ENCODE peak calls at places on chromosomes 12 and 14, in five cellular contexts. L is K562, G is GM12878, K is HepG2, U is IMR-90. C is an unnamed sample.

GRCh38 chr14:102487204-102487577 is 22.4 kb downstream of the ANKRD9 start:
- DNase-seq in L (no peak), G (no peak), K (no peak), U (no peak), C (no peak)

GRCh38 chr12:64595863-64596793 is 14.2 kb upstream of the RASSF3 start:
- DNase-seq in L (no peak), G (no peak), K (peak; percentile 34), U (no peak), C (no peak)

GRCh38 chr12:51901121-51901812 is 6.0 kb upstream of the ACVRL1 start:
- DNase-seq in L (no peak), G (no peak), K (no peak), U (no peak), C (peak; percentile 10)

GRCh38 chr14:100066984-100067383 is 1.8 kb downstream of the EVL start:
- DNase-seq in L (no peak), G (no peak), K (no peak), U (no peak), C (no peak)

GRCh38 chr12:124191024-124191359 is 103.9 kb upstream of the RFLNA start:
- DNase-seq in L (peak; percentile 84), G (no peak), K (no peak), U (no peak), C (peak; percentile 40)

GRCh38 chr14:72743626-72744025 is 150.3 kb downstream of the DPF3 start:
- DNase-seq in L (no peak), G (no peak), K (no peak), U (no peak), C (no peak)

GRCh38 chr12:110704750-110705149 is 15.8 kb upstream of the HVCN1 start:
- DNase-seq in L (no peak), G (no peak), K (peak; percentile 68), U (no peak), C (no peak)

GRCh38 chr12:75207338-75208083 is 2.1 kb downstream of the KCNC2 start:
- DNase-seq in L (no peak), G (no peak), K (no peak), U (no peak), C (peak; percentile 66)

GRCh38 chr14:67491741-67492504 is 3.4 kb upstream of the TMEM229B start:
- DNase-seq in L (no peak), G (no peak), K (no peak), U (no peak), C (peak; percentile 73)

GRCh38 chr14:51448831-51449665 is 202.7 kb upstream of the FRMD6 start:
- DNase-seq in L (no peak), G (no peak), K (no peak), U (peak; percentile 98), C (peak; percentile 45)

GRCh38 chr14:105053996-105054395 is 11.2 kb downstream of the GPR132 start:
- DNase-seq in L (no peak), G (no peak), K (no peak), U (no peak), C (peak; percentile 14)
- TF ChIP-seq MXI1 in L (no peak), G (no peak), K (no peak), U (no peak), C (no peak)

GRCh38 chr14:32256606-32257005 is 53.5 kb upstream of the RNU6-8 start:
- DNase-seq in L (no peak), G (no peak), K (no peak), U (peak; percentile 49), C (no peak)

GRCh38 chr14:32255855-32256254 is 52.8 kb upstream of the RNU6-8 start:
- DNase-seq in L (no peak), G (no peak), K (no peak), U (no peak), C (no peak)

GRCh38 chr14:32258574-32258973 is 55.5 kb upstream of the RNU6-8 start:
- DNase-seq in L (no peak), G (no peak), K (no peak), U (no peak), C (no peak)

GRCh38 chr14:32252030-32252670 is 49.1 kb upstream of the RNU6-8 start:
- DNase-seq in L (peak; percentile 38), G (peak; percentile 36), K (peak; percentile 89), U (peak; percentile 75), C (peak; percentile 76)

GRCh38 chr14:32254952-32255679 is 52.0 kb upstream of the RNU6-8 start:
- DNase-seq in L (peak; percentile 19), G (no peak), K (peak; percentile 82), U (peak; percentile 70), C (peak; percentile 76)
- H3K9ac ChIP-seq in L (no peak overlapping the region), G (no peak overlapping the region), K (peak overlapping the region; percentile 20), U (no peak overlapping the region), C (no peak overlapping the region)

GRCh38 chr12:3091650-3092207 is 14.6 kb downstream of the TSPAN9 start:
- DNase-seq in L (no peak), G (no peak), K (no peak), U (no peak), C (no peak)

GRCh38 chr12:3089588-3089987 is 12.4 kb downstream of the TSPAN9 start:
- DNase-seq in L (no peak), G (no peak), K (no peak), U (no peak), C (no peak)

GRCh38 chr12:3092770-3093169 is 15.6 kb downstream of the TSPAN9 start:
- DNase-seq in L (no peak), G (no peak), K (no peak), U (no peak), C (no peak)

GRCh38 chr12:3090238-3091029 is 13.3 kb downstream of the TSPAN9 start:
- DNase-seq in L (no peak), G (no peak), K (peak; percentile 29), U (no peak), C (peak; percentile 3)

GRCh38 chr12:3091030-3091304 is 13.8 kb downstream of the TSPAN9 start:
- DNase-seq in L (no peak), G (no peak), K (no peak), U (no peak), C (no peak)
- TF ChIP-seq MXI1 in L (no peak), G (no peak), K (no peak), U (no peak), C (no peak)

GRCh38 chr14:39641224-39641623 is 209.0 kb upstream of the FBXO33 start:
- DNase-seq in L (no peak), G (no peak), K (no peak), U (no peak), C (no peak)
- H3K9ac ChIP-seq in L (no peak overlapping the region), G (no peak overlapping the region), K (no peak overlapping the region), U (no peak overlapping the region), C (no peak overlapping the region)

GRCh38 chr12:94078138-94078723 is 70.1 kb upstream of the PLXNC1 start:
- DNase-seq in L (no peak), G (no peak), K (peak; percentile 78), U (no peak), C (no peak)
- TF ChIP-seq MXI1 in L (no peak), G (no peak), K (no peak), U (no peak), C (no peak)

GRCh38 chr14:68922886-68923285 is 56.2 kb downstream of the ACTN1 start:
- DNase-seq in L (no peak), G (no peak), K (no peak), U (no peak), C (no peak)

GRCh38 chr14:68921049-68921448 is 58.1 kb downstream of the ACTN1 start:
- DNase-seq in L (no peak), G (no peak), K (no peak), U (no peak), C (no peak)

GRCh38 chr14:68922201-68922613 is 56.9 kb downstream of the ACTN1 start:
- DNase-seq in L (no peak), G (no peak), K (no peak), U (no peak), C (peak; percentile 65)

GRCh38 chr14:68919129-68919927 is 59.8 kb downstream of the ACTN1 start:
- DNase-seq in L (no peak), G (no peak), K (no peak), U (no peak), C (no peak)

DNA sequence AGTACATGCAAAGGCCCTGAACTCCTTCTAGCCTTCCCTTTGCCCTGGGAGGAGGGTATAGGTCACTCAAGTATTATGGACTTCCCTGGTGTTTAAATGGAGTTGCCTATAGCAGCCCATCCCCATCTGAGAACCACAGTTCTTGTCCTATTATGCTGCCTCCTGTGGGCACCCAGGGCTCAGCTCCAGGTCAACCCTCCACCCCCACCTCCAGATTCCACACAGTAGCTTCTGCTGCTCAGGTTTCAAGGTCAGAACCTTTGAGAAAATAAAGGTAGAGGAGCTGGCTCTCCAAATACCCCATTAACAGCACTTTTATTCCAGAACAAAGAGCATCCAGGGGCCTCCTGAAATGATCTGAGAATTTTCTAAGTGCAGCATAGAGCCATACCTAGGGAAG is 57.4 kb downstream of the ACTN1 start:
- DNase-seq in L (no peak), G (no peak), K (peak; percentile 32), U (no peak), C (no peak)
- H3K9ac ChIP-seq in L (no peak overlapping the region), G (no peak overlapping the region), K (no peak overlapping the region), U (no peak overlapping the region), C (no peak overlapping the region)

C was measured in SK-N-SH.